ENCODE peak calls at places on chromosome 5, in four cellular contexts. One of them, this sample, is unnamed.
A peak's percentile ranks its signal among the peaks of the same experiment; 100 is the strongest.

GRCh38 chr5:143923634-143924265 is 111.8 kb downstream of the HMHB1 start:
- DNase-seq in brain microvascular endothelial cell: no peak
- DNase-seq in colonic mucosa: no peak
- DNase-seq in GM12878: no peak
- DNase-seq in this sample: no peak

GRCh38 chr5:164934039-164934438 is 1428.6 kb downstream of the MAT2B start:
- DNase-seq in colonic mucosa: no peak
- DNase-seq in brain microvascular endothelial cell: no peak
- DNase-seq in GM12878: no peak
- DNase-seq in this sample: no peak

GRCh38 chr5:79512692-79513518 is 1.0 kb downstream of the HOMER1 start:
- DNase-seq in brain microvascular endothelial cell: peak; percentile 11
- DNase-seq in GM12878: no peak
- DNase-seq in colonic mucosa: no peak
- DNase-seq in this sample: no peak

GRCh38 chr5:134965271-134965825 is 2.4 kb upstream of the CATSPER3 start:
- DNase-seq in GM12878: no peak
- DNase-seq in colonic mucosa: no peak
- DNase-seq in brain microvascular endothelial cell: no peak
- DNase-seq in this sample: no peak

GRCh38 chr5:143151056-143151455 is 252.4 kb downstream of the NR3C1 start:
- DNase-seq in GM12878: no peak
- DNase-seq in colonic mucosa: no peak
- DNase-seq in brain microvascular endothelial cell: no peak
- DNase-seq in this sample: no peak

GRCh38 chr5:89556215-89557009 is 673.4 kb upstream of the MEF2C start:
- DNase-seq in brain microvascular endothelial cell: peak; percentile 96
- DNase-seq in colonic mucosa: no peak
- DNase-seq in GM12878: no peak
- DNase-seq in this sample: peak; percentile 56

GRCh38 chr5:157989296-157989695 is 130.4 kb upstream of the CLINT1 start:
- DNase-seq in colonic mucosa: no peak
- DNase-seq in brain microvascular endothelial cell: peak; percentile 12
- DNase-seq in GM12878: no peak
- DNase-seq in this sample: no peak

GRCh38 chr5:55338810-55339243 is 31.0 kb downstream of the MTREX start:
- DNase-seq in GM12878: peak; percentile 48
- DNase-seq in brain microvascular endothelial cell: no peak
- DNase-seq in colonic mucosa: no peak
- DNase-seq in this sample: no peak

GRCh38 chr5:107067391-107067790 is 603.3 kb downstream of the EFNA5 start:
- DNase-seq in colonic mucosa: no peak
- DNase-seq in brain microvascular endothelial cell: no peak
- DNase-seq in GM12878: no peak
- DNase-seq in this sample: no peak

GRCh38 chr5:23208959-23209431 is 298.4 kb upstream of the PRDM9 start:
- DNase-seq in brain microvascular endothelial cell: peak; percentile 8
- DNase-seq in colonic mucosa: no peak
- DNase-seq in GM12878: peak; percentile 9
- DNase-seq in this sample: no peak

GRCh38 chr5:104785097-104785496 is 1222.5 kb upstream of the NUDT12 start:
- DNase-seq in brain microvascular endothelial cell: no peak
- DNase-seq in colonic mucosa: no peak
- DNase-seq in GM12878: no peak
- DNase-seq in this sample: no peak
- TF ChIP-seq CTCF in brain microvascular endothelial cell: no peak
- TF ChIP-seq CTCF in colonic mucosa: no peak
- TF ChIP-seq CTCF in GM12878: no peak
- TF ChIP-seq CTCF in this sample: no peak

DNA sequence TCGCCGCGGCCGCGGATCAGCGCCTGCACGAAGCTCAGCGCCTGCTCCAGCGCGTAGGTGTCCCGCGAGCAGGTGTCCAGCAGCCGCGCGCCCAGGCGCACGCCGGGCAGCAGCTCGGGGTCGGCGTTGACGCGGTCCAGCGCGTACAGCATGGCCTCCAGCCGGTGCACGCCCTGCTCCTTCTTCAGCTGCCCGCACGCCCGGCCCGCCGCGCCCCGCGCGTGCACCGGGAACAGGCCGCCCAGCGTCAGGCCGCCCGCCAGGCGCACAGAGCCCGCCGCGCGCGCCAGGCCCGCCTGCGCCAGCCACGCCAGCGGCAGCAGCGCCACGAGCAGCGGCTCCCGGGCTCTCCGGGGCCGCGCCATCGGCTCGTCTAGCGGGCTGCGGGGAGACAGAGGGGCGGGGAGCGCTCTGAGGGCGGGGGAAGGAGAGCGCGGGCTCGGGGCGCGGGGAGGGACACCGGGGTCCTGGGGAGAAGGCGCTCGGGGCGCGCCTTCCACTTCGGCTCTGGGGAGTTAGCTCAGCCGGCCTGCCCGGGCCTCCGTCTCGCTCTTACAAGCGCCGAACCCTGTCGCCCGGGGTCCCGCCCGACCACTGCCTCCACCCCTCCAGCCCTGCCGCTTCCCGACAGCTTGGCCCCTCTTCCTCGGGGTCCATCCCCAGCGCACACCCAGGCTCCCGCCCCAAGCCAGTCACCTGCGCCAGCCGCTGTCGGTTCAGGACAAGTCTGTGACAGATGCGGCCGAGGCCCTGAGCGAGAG is at the start of gene GRM6:
- DNase-seq in GM12878: no peak
- DNase-seq in brain microvascular endothelial cell: no peak
- DNase-seq in colonic mucosa: no peak
- DNase-seq in this sample: no peak
- H3K4me3 ChIP-seq in GM12878: no peak within 1 kb of the TSS
- H3K4me3 ChIP-seq in brain microvascular endothelial cell: no peak within 1 kb of the TSS
- H3K4me3 ChIP-seq in colonic mucosa: no peak within 1 kb of the TSS
- H3K4me3 ChIP-seq in this sample: no peak within 1 kb of the TSS

GRCh38 chr5:170986598-170986997 is 124.8 kb downstream of the RANBP17 start:
- DNase-seq in GM12878: no peak
- DNase-seq in colonic mucosa: no peak
- DNase-seq in brain microvascular endothelial cell: no peak
- DNase-seq in this sample: peak; percentile 18
- TF ChIP-seq CTCF in GM12878: no peak
- TF ChIP-seq CTCF in colonic mucosa: no peak
- TF ChIP-seq CTCF in brain microvascular endothelial cell: peak; percentile 13
- TF ChIP-seq CTCF in this sample: no peak

DNA sequence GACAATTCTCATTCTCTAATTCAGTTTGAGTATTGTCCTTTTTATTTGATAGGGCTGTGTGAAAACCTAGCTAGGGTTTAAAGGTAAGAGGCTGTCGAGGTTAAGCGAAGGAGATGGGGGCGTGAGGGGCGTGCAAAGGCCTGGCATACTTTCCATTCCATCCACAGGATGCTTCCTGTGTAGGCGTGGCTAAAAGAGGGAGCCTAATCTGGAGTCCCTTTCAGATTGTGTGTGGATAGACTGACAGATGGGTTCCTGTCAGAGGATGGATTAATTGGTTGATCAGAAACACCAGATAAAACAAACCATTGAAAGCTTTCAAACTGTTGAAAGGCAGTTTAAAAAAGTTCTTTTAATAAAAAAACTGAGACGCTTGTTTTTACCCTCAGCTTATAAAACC is 1.1 kb upstream of the ELL2 start:
- DNase-seq in colonic mucosa: no peak
- DNase-seq in brain microvascular endothelial cell: peak; percentile 29
- DNase-seq in GM12878: no peak
- DNase-seq in this sample: no peak
- H3K4me3 ChIP-seq in colonic mucosa: peak overlapping the region; percentile 88
- H3K4me3 ChIP-seq in brain microvascular endothelial cell: no peak overlapping the region
- H3K4me3 ChIP-seq in GM12878: no peak overlapping the region
- H3K4me3 ChIP-seq in this sample: no peak overlapping the region

DNA sequence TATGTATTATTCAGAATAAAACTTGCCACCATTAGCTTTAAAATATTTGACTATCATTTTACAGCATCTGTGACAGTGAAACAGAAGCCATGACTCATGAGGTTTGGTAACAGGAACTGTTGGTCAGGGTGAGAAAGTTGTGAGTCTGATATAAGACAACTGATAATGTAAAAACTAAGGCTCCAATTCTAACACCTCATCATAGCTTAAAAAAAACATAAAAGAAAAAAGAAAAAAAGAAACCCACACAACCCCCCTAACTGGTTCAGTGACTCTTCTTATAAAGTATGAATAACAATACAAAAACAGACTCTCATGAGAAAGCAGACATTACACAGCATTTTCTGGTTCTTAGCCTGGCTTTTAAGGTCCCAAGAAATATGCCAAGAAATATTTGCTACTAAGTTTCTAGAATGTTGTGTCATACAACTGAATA is 85.8 kb downstream of the MRPS27 start:
- DNase-seq in brain microvascular endothelial cell: peak; percentile 79
- DNase-seq in colonic mucosa: no peak
- DNase-seq in GM12878: peak; percentile 52
- DNase-seq in this sample: no peak
- TF ChIP-seq CTCF in brain microvascular endothelial cell: no peak
- TF ChIP-seq CTCF in colonic mucosa: no peak
- TF ChIP-seq CTCF in GM12878: no peak
- TF ChIP-seq CTCF in this sample: no peak

GRCh38 chr5:3601929-3602712 is 6.5 kb downstream of the IRX1 start:
- DNase-seq in colonic mucosa: no peak
- DNase-seq in GM12878: no peak
- DNase-seq in brain microvascular endothelial cell: no peak
- DNase-seq in this sample: no peak
- H3K4me3 ChIP-seq in colonic mucosa: no peak overlapping the region
- H3K4me3 ChIP-seq in GM12878: no peak overlapping the region
- H3K4me3 ChIP-seq in brain microvascular endothelial cell: no peak overlapping the region
- H3K4me3 ChIP-seq in this sample: peak overlapping the region; percentile 70

DNA sequence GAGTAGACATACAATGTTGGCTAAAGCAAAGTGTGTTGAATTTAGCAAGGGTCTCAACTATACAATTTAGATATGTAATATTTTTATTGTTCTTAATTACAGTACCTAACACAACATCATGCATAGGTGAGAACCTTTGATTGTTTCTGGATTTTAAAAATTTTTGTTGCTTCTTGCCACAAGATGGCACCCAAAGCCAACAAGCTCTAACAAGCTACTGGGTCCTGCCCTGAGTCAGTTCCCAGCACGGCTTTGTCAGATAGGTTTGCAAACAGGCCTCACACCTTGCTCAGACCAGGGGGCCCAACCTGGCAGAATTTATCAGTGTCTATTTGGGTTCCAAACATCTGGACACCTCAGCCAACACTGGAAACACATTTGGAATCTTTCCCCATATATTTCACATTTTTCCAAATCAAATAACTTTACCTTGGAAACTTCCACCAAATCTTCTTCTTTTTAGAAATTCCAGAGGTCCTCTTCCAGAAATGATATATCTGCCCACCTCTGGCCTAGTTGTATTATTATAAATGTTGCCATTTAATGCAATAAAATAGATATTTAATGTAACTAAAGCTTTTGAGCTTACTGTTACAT is 49.5 kb upstream of the EGFLAM start:
- DNase-seq in brain microvascular endothelial cell: peak; percentile 52
- DNase-seq in colonic mucosa: no peak
- DNase-seq in GM12878: no peak
- DNase-seq in this sample: peak; percentile 24
- TF ChIP-seq CTCF in brain microvascular endothelial cell: peak; percentile 67
- TF ChIP-seq CTCF in colonic mucosa: no peak
- TF ChIP-seq CTCF in GM12878: peak; percentile 34
- TF ChIP-seq CTCF in this sample: peak; percentile 59

GRCh38 chr5:111238826-111239225 is 14.6 kb downstream of the CAMK4 start:
- DNase-seq in GM12878: no peak
- DNase-seq in colonic mucosa: no peak
- DNase-seq in brain microvascular endothelial cell: no peak
- DNase-seq in this sample: no peak

GRCh38 chr5:111235635-111236034 is 11.5 kb downstream of the CAMK4 start:
- DNase-seq in colonic mucosa: no peak
- DNase-seq in GM12878: no peak
- DNase-seq in brain microvascular endothelial cell: no peak
- DNase-seq in this sample: no peak

GRCh38 chr5:111237470-111237869 is 13.3 kb downstream of the CAMK4 start:
- DNase-seq in GM12878: no peak
- DNase-seq in colonic mucosa: no peak
- DNase-seq in brain microvascular endothelial cell: no peak
- DNase-seq in this sample: no peak

GRCh38 chr5:111234125-111234524 is 9.9 kb downstream of the CAMK4 start:
- DNase-seq in brain microvascular endothelial cell: no peak
- DNase-seq in colonic mucosa: no peak
- DNase-seq in GM12878: no peak
- DNase-seq in this sample: no peak

GRCh38 chr5:111236995-111237394 is 12.8 kb downstream of the CAMK4 start:
- DNase-seq in GM12878: no peak
- DNase-seq in brain microvascular endothelial cell: no peak
- DNase-seq in colonic mucosa: no peak
- DNase-seq in this sample: no peak
- H3K4me3 ChIP-seq in GM12878: no peak overlapping the region
- H3K4me3 ChIP-seq in brain microvascular endothelial cell: no peak overlapping the region
- H3K4me3 ChIP-seq in colonic mucosa: no peak overlapping the region
- H3K4me3 ChIP-seq in this sample: no peak overlapping the region

GRCh38 chr5:37840036-37840909 is at the start of gene GDNF:
- DNase-seq in colonic mucosa: peak; percentile 35
- DNase-seq in brain microvascular endothelial cell: no peak
- DNase-seq in GM12878: no peak
- DNase-seq in this sample: peak; percentile 22
- TF ChIP-seq CTCF in colonic mucosa: no peak
- TF ChIP-seq CTCF in brain microvascular endothelial cell: peak; percentile 13
- TF ChIP-seq CTCF in GM12878: no peak
- TF ChIP-seq CTCF in this sample: peak; percentile 19

DNA sequence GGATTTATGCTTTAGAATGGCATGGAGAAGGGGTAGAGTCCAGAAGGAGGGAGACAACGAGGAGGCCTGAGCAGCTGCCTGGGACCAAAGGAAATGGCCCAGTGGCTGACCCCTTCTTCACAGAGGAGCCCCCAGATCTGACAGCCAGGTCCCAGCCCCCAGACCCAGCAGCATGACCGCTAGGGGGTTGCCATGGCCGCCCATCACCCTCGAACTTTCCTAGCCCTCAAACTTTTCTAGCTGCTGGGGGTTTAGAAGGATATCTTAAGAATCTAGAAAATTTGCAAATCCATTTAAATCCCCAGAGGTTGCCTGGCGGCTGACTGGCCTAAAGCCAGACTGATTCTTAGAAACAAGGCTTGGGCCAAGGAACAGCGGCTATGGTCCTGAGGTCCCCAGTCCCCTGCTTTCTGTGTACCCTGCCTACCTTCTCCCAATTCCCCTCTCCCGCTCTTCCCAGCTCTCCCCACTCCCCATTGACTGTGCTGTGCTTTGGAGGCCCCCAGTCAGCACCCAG is 969 bp downstream of the PDGFRB start:
- DNase-seq in GM12878: no peak
- DNase-seq in brain microvascular endothelial cell: no peak
- DNase-seq in colonic mucosa: no peak
- DNase-seq in this sample: no peak
- H3K4me3 ChIP-seq in GM12878: no peak overlapping the region
- H3K4me3 ChIP-seq in brain microvascular endothelial cell: peak overlapping the region; percentile 90
- H3K4me3 ChIP-seq in colonic mucosa: peak overlapping the region; percentile 11
- H3K4me3 ChIP-seq in this sample: peak overlapping the region; percentile 65

This sample was measured in astrocyte of the cerebellum.